ENCODE peak calls at places on chromosomes 7 and 10, in four cellular contexts. O is IMR-90, Q is H1, E is mesendoderm. D is an unnamed sample.

GRCh38 chr10:22253578-22253882 is 35.7 kb upstream of the EBLN1 start:
- DNase-seq in O (no peak), E (peak), Q (no peak), D (no peak)

GRCh38 chr7:40009301-40009700 is 59.2 kb downstream of the CDK13 start:
- DNase-seq in E (no peak), Q (no peak), O (no peak), D (no peak)

GRCh38 chr7:73521636-73522080 is 435 bp downstream of the BAZ1B start:
- DNase-seq in Q (no peak), O (peak), E (peak), D (peak)

GRCh38 chr7:15750741-15751140 is 64.3 kb upstream of the MEOX2 start:
- DNase-seq in E (no peak), O (no peak), Q (no peak), D (no peak)

GRCh38 chr7:1886361-1887064 is 216.4 kb downstream of the ELFN1 start:
- DNase-seq in O (no peak), E (no peak), Q (no peak), D (no peak)

GRCh38 chr7:134806197-134806596 is 26.8 kb downstream of the CALD1 start:
- DNase-seq in Q (no peak), E (no peak), O (no peak), D (no peak)

GRCh38 chr7:135710417-135711138 is 17.4 kb downstream of the SLC13A4 start:
- DNase-seq in O (no peak), E (peak), Q (no peak), D (peak)

GRCh38 chr7:112266595-112267270 is 60.2 kb downstream of the ZNF277 start:
- DNase-seq in Q (no peak), O (peak), E (no peak), D (no peak)

GRCh38 chr10:124032982-124033886 is 60.2 kb downstream of the CHST15 start:
- DNase-seq in E (peak), Q (no peak), O (peak), D (no peak)

GRCh38 chr7:149816267-149816751 is 21.9 kb upstream of the ZNF862 start:
- DNase-seq in Q (no peak), O (no peak), E (no peak), D (no peak)

GRCh38 chr7:150835702-150836280 is 16.5 kb upstream of the AOC1 start:
- DNase-seq in O (no peak), E (no peak), Q (no peak), D (no peak)

GRCh38 chr7:490461-491291 is 29.0 kb downstream of the PDGFA start:
- DNase-seq in Q (no peak), E (no peak), O (no peak), D (no peak)

GRCh38 chr10:48249004-48249762 is 25.3 kb downstream of the FRMPD2 start:
- DNase-seq in Q (no peak), E (no peak), O (no peak), D (peak)

GRCh38 chr10:118447478-118447877 is 105.4 kb upstream of the FAM204A start:
- DNase-seq in Q (no peak), E (no peak), O (no peak), D (no peak)

GRCh38 chr10:100007239-100008141 is 2.3 kb downstream of the DNMBP start:
- DNase-seq in O (no peak), E (no peak), Q (no peak), D (no peak)

GRCh38 chr10:15091418-15091817 is 2.8 kb upstream of the ACBD7 start:
- DNase-seq in Q (no peak), O (no peak), E (no peak), D (no peak)

GRCh38 chr7:116526897-116527296 is 2.1 kb downstream of the CAV1 start:
- DNase-seq in Q (no peak), E (no peak), O (no peak), D (no peak)

GRCh38 chr10:5502903-5503835 is 3.8 kb upstream of the CALML5 start:
- DNase-seq in E (no peak), Q (no peak), O (no peak), D (no peak)

GRCh38 chr10:96414303-96414702 is 55.5 kb upstream of the OPALIN start:
- DNase-seq in Q (no peak), O (no peak), E (no peak), D (no peak)

GRCh38 chr10:48472670-48473069 is 132.2 kb downstream of the ARHGAP22 start:
- DNase-seq in Q (no peak), E (no peak), O (no peak), D (no peak)

GRCh38 chr7:29123611-29124190 is 22.6 kb downstream of the CPVL start:
- DNase-seq in O (no peak), E (no peak), Q (no peak), D (no peak)

DNA sequence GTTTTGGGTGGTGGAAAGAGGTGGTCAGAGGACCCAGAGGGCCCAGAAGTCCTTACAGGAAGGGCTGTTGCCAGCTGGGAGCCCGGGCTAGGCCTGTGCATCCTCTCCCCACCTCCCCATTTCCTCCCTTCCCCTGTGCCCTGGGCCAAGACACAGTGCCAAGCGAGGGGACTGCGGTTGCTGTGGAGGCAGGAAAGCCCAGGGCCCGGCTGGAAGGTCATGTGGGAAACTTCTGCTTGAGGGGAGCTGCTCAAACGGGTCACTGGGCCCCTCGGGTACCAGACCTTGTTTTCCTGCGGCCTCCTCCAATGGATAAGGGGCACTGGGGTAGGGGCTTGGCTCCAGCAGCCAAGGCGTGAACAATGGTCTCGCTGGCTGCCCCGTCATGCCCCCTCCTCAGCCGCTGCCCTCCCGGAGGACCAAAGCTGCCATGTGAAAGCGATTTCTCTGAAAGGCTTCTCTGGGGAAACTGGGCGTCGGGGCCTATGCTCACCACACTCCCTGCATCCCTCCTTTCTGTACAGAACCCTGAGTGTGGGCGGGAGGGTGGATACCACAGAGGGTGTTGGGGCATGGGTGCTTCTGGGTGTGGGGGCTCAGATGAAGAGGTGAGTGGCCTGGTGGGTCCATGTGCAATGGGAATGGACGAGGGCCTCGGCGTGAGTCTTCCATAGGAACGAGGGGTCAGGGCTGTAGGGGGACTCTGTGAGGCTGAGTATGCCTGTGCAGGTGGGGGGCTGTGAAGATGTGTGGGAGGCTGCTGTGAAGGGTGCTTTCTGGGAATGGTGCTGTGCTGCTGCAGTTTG is 135.3 kb downstream of the PTPN20 start:
- DNase-seq in Q (no peak), E (no peak), O (no peak), D (no peak)
- H3K56ac ChIP-seq in Q (no peak), E (no peak), O (no peak), D (no peak)

GRCh38 chr7:78124221-78124620 is 325.6 kb downstream of the PHTF2 start:
- DNase-seq in O (no peak), E (no peak), Q (no peak), D (no peak)
- H3K9ac ChIP-seq in O (no peak), E (no peak), Q (no peak), D (no peak)

GRCh38 chr10:43844236-43844635 is 195.6 kb upstream of the ZNF32 start:
- DNase-seq in Q (no peak), O (no peak), E (no peak), D (no peak)
- H3K56ac ChIP-seq in Q (no peak), O (peak), E (no peak), D (no peak)

DNA sequence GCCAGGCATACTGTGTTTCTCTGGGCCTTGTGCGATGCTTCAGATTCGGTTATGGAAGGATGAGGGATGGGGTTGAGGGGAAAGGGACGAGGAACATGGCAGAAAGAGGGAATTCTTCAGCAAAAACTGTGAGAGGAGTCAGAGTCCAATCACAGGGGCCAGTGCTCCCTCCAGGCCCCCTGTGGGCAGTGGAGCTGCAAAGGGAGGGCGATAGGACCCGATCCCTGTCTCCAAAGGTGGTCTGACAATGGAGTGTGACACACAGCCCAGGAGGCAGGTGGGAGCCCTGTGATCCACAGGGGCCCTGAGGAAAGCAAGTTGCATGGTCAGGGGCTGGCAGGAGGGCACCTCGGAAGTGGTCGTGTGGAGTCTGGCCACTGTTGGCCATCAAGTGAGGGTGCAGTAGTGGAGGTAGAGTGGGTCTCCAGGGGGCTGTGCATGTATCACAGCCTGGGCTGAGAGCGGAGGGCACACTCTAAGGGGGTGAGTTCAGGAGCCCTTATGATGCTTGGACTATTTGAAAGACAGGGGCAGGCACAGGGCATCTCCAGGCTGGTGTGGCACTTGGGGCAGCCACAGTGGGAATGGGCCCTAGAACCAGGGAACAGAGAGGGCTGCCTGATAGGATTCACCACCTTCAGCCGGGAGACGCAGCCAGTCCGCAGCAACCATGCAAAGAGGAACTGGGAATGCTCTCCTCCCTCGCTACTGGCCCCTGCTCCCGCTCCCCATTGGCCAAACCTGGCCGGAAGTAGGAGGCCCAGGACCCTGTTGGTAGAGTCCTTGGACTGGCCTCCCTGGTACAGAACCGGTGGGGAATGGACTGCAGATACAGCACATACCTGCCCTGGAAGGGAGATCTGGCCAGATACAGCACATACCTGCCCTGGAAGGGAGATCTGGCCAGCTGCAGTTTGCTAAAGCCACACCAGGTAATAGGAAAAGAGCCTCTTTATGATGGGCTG is 115.9 kb downstream of the ADCY1 start:
- DNase-seq in E (no peak), O (no peak), Q (no peak), D (peak)
- H3K9ac ChIP-seq in E (no peak), O (peak), Q (no peak), D (no peak)

GRCh38 chr10:7523656-7524055 is 112.8 kb upstream of the SFMBT2 start:
- DNase-seq in Q (no peak), O (no peak), E (no peak), D (no peak)

GRCh38 chr10:7525314-7526016 is 114.6 kb upstream of the SFMBT2 start:
- DNase-seq in Q (no peak), O (peak), E (peak), D (peak)

GRCh38 chr10:7529638-7530037 is 118.8 kb upstream of the SFMBT2 start:
- DNase-seq in O (no peak), Q (peak), E (peak), D (peak)

GRCh38 chr10:7526017-7526400 is 115.2 kb upstream of the SFMBT2 start:
- DNase-seq in O (no peak), E (no peak), Q (no peak), D (peak)

DNA sequence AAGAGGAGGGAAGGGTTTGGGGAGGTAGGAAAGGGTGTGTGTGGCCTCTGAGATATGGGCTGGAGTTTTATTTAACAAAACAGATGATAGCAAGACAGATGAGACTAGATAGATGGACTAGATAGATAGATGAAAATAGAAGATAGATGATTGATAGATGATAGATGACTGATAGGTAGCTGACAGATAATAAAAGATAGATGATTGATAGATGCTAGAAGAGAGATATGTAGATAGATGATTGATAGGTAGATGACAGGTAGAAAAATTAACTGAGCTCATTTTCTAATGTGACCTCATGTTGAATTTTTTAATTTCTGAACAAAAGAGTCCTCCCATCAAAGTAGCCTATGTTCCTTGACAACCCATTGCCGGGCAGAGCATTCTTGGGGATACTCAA is 116.6 kb upstream of the SFMBT2 start:
- DNase-seq in Q (no peak), E (no peak), O (no peak), D (no peak)
- H3K56ac ChIP-seq in Q (no peak), E (no peak), O (no peak), D (no peak)

GRCh38 chr7:77313086-77313485 is 103.1 kb downstream of the GSAP start:
- DNase-seq in O (no peak), Q (no peak), E (no peak), D (no peak)

GRCh38 chr7:77306231-77307067 is 106.8 kb upstream of the FGL2 start:
- DNase-seq in O (no peak), E (no peak), Q (no peak), D (no peak)

GRCh38 chr7:77308792-77309191 is 107.4 kb downstream of the GSAP start:
- DNase-seq in Q (no peak), O (no peak), E (peak), D (no peak)

GRCh38 chr7:77310982-77311381 is 105.2 kb downstream of the GSAP start:
- DNase-seq in O (no peak), E (no peak), Q (no peak), D (no peak)

DNA sequence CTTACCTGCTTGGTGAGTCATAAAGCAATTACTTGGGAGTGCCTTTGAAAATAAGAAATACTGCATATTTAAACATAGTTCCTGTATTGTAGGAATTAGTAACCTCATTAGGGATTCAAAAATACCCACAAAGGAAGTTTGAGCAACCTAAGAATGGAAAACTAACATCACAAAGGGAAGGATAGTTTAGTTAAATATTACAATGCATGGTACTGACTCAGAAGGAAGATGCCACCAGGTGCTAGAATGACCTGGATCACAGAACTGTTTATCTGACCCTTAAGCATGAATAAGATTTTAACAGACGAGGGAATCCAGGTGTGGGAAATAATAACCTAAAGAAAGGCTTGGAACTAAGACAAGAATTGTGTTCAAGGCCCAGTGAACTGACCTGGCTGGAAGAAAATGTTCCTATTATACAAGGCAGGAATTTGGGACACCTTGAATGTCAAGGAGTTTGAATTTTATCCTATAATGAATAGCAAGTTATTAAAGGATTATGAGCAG is 106.4 kb downstream of the GSAP start:
- DNase-seq in E (no peak), Q (no peak), O (no peak), D (no peak)
- H3K9ac ChIP-seq in E (no peak), Q (no peak), O (no peak), D (no peak)

GRCh38 chr10:129455625-129456024 is 11.4 kb upstream of the MGMT start:
- DNase-seq in Q (no peak), E (no peak), O (no peak), D (no peak)
- H3K56ac ChIP-seq in Q (no peak), E (no peak), O (no peak), D (no peak)

D was measured in H9.